ENCODE peak calls at places on chromosomes 7 and 10, in ten cellular contexts. B, I, A, D, N, Z, S, C, H and M are unnamed samples.
A peak's percentile ranks its signal among the peaks of the same experiment; 100 is the strongest.

GRCh38 chr10:130191380-130191779 is 55.2 kb downstream of the GLRX3 start:
- ATAC-seq in B (no peak), I (no peak), A (no peak), D (no peak), N (no peak), Z (no peak), S (no peak), C (no peak), H (no peak), M (no peak)

GRCh38 chr7:156082048-156082447 is 269.8 kb upstream of the SHH start:
- ATAC-seq in B (no peak), I (no peak), A (no peak), D (no peak), N (no peak), Z (no peak), S (no peak), C (peak; percentile 45), H (no peak), M (peak; percentile 48)

GRCh38 chr7:46745700-46746090 is 824.6 kb upstream of the IGFBP3 start:
- ATAC-seq in B (no peak), I (no peak), A (no peak), D (no peak), N (peak; percentile 58), Z (no peak), S (no peak), C (no peak), H (no peak), M (no peak)

GRCh38 chr7:55120501-55121198 is 101.8 kb downstream of the EGFR start:
- ATAC-seq in B (peak; percentile 89), I (peak; percentile 84), A (no peak), D (peak; percentile 91), N (peak; percentile 91), Z (no peak), S (peak; percentile 75), C (peak; percentile 75), H (no peak), M (no peak)

GRCh38 chr10:34504534-34504933 is 310.6 kb downstream of the PARD3 start:
- ATAC-seq in B (no peak), I (no peak), A (no peak), D (peak; percentile 89), N (peak; percentile 57), Z (peak; percentile 98), S (peak; percentile 16), C (no peak), H (no peak), M (no peak)

GRCh38 chr7:94375713-94376112 is 19.0 kb upstream of the COL1A2 start:
- ATAC-seq in B (peak; percentile 89), I (peak; percentile 77), A (no peak), D (peak; percentile 76), N (peak; percentile 90), Z (no peak), S (peak; percentile 52), C (peak; percentile 83), H (no peak), M (no peak)

GRCh38 chr7:121306565-121306964 is 22.2 kb upstream of the WNT16 start:
- ATAC-seq in B (no peak), I (no peak), A (no peak), D (no peak), N (no peak), Z (no peak), S (no peak), C (no peak), H (no peak), M (no peak)

GRCh38 chr10:128220011-128220410 is 93.8 kb upstream of the MKI67 start:
- ATAC-seq in B (no peak), I (no peak), A (no peak), D (no peak), N (no peak), Z (peak; percentile 41), S (peak; percentile 97), C (no peak), H (peak; percentile 38), M (no peak)

GRCh38 chr7:36863901-36864701 is 139.8 kb upstream of the AOAH start:
- ATAC-seq in B (peak; percentile 29), I (peak; percentile 50), A (no peak), D (no peak), N (no peak), Z (no peak), S (peak; percentile 36), C (peak; percentile 46), H (peak; percentile 96), M (no peak)

GRCh38 chr10:132231656-132232552 is 45.2 kb downstream of the DPYSL4 start:
- ATAC-seq in B (no peak), I (no peak), A (peak; percentile 65), D (no peak), N (no peak), Z (no peak), S (peak; percentile 40), C (no peak), H (no peak), M (no peak)